ENCODE peak calls at places on chromosomes 2 and 18, in five cellular contexts. One of them, this sample, is unnamed. For H3K36me3 and H3K4me1, the result is how much of the 10 kb centered on the place peaks cover.

GRCh38 chr2:221342388-221342787 is 229.7 kb downstream of the EPHA4 start:
- DNase-seq in Peyer's patch: no peak
- DNase-seq in adipocyte: no peak
- DNase-seq in IMR-90: no peak
- DNase-seq in uterus: no peak
- DNase-seq in this sample: no peak

GRCh38 chr2:218322756-218323525 is 30.6 kb upstream of the TMBIM1 start:
- DNase-seq in adipocyte: peak
- DNase-seq in Peyer's patch: peak
- DNase-seq in uterus: peak
- DNase-seq in IMR-90: peak
- DNase-seq in this sample: peak

GRCh38 chr2:16189851-16190160 is 249.5 kb downstream of the MYCN start:
- DNase-seq in IMR-90: no peak
- DNase-seq in uterus: no peak
- DNase-seq in adipocyte: no peak
- DNase-seq in Peyer's patch: peak
- DNase-seq in this sample: no peak

GRCh38 chr2:170582313-170582712 is 132.8 kb upstream of the SP5 start:
- DNase-seq in Peyer's patch: no peak
- DNase-seq in IMR-90: no peak
- DNase-seq in uterus: no peak
- DNase-seq in adipocyte: no peak
- DNase-seq in this sample: no peak

GRCh38 chr2:181123798-181124217 is 143.4 kb downstream of the UBE2E3 start:
- DNase-seq in Peyer's patch: peak
- DNase-seq in adipocyte: no peak
- DNase-seq in IMR-90: no peak
- DNase-seq in uterus: no peak
- DNase-seq in this sample: no peak

GRCh38 chr2:207133862-207134519 is 31.8 kb downstream of the KLF7 start:
- DNase-seq in adipocyte: peak
- DNase-seq in IMR-90: peak
- DNase-seq in uterus: peak
- DNase-seq in Peyer's patch: peak
- DNase-seq in this sample: no peak

GRCh38 chr2:24621779-24622538 is 130.9 kb downstream of the NCOA1 start:
- DNase-seq in adipocyte: no peak
- DNase-seq in uterus: no peak
- DNase-seq in IMR-90: no peak
- DNase-seq in Peyer's patch: no peak
- DNase-seq in this sample: no peak

GRCh38 chr2:108909917-108910515 is 79.0 kb downstream of the EDAR start:
- DNase-seq in Peyer's patch: peak
- DNase-seq in adipocyte: no peak
- DNase-seq in uterus: no peak
- DNase-seq in IMR-90: no peak
- DNase-seq in this sample: peak

GRCh38 chr2:161113693-161114417 is 46.4 kb upstream of the TANK start:
- DNase-seq in adipocyte: no peak
- DNase-seq in IMR-90: no peak
- DNase-seq in Peyer's patch: no peak
- DNase-seq in uterus: no peak
- DNase-seq in this sample: no peak

GRCh38 chr2:119155633-119156032 is 2.9 kb downstream of the C1QL2 start:
- DNase-seq in uterus: no peak
- DNase-seq in IMR-90: no peak
- DNase-seq in Peyer's patch: no peak
- DNase-seq in adipocyte: no peak
- DNase-seq in this sample: no peak

GRCh38 chr2:2112416-2113131 is 218.5 kb downstream of the MYT1L start:
- DNase-seq in IMR-90: no peak
- DNase-seq in Peyer's patch: no peak
- DNase-seq in adipocyte: no peak
- DNase-seq in uterus: no peak
- DNase-seq in this sample: no peak

GRCh38 chr2:43225093-43225787 is 1.2 kb downstream of the ZFP36L2 start:
- DNase-seq in adipocyte: peak
- DNase-seq in uterus: peak
- DNase-seq in Peyer's patch: peak
- DNase-seq in IMR-90: peak
- DNase-seq in this sample: peak

GRCh38 chr2:146837857-146838256 is 1007.0 kb upstream of the ACVR2A start:
- DNase-seq in adipocyte: no peak
- DNase-seq in IMR-90: no peak
- DNase-seq in uterus: no peak
- DNase-seq in Peyer's patch: no peak
- DNase-seq in this sample: no peak

GRCh38 chr2:128438586-128438985 is 119.9 kb upstream of the HS6ST1 start:
- DNase-seq in Peyer's patch: peak
- DNase-seq in IMR-90: no peak
- DNase-seq in uterus: peak
- DNase-seq in adipocyte: no peak
- DNase-seq in this sample: no peak

GRCh38 chr2:31212659-31213058 is 4.7 kb downstream of the CAPN14 start:
- DNase-seq in Peyer's patch: no peak
- DNase-seq in IMR-90: no peak
- DNase-seq in adipocyte: no peak
- DNase-seq in uterus: no peak
- DNase-seq in this sample: no peak

GRCh38 chr2:203730076-203730729 is 23.8 kb downstream of the CD28 start:
- DNase-seq in uterus: no peak
- DNase-seq in adipocyte: peak
- DNase-seq in Peyer's patch: no peak
- DNase-seq in IMR-90: peak
- DNase-seq in this sample: no peak

GRCh38 chr2:101766871-101767739 is 69.6 kb downstream of the MAP4K4 start:
- DNase-seq in Peyer's patch: no peak
- DNase-seq in uterus: no peak
- DNase-seq in IMR-90: peak
- DNase-seq in adipocyte: peak
- DNase-seq in this sample: no peak

DNA sequence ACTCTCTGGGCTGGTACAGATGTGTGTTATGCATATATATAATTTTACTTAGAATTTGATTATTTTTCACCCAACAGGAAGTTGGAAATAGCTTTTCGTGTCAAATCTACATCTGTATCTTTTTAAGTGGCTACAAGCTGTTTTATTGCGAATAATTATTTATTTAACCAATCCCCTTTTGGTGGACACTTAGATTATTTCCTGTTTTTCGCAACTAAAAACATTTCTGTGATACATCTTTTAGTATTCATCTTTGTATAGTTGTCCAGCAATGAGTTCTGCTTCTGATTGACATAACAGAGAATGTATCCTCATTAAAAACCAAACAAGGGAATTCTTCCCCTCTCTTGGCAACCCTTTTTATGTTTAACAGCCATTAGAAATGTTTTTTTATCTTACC is 16.6 kb downstream of the SEC11C start:
- DNase-seq in IMR-90: no peak
- DNase-seq in Peyer's patch: no peak
- DNase-seq in uterus: no peak
- DNase-seq in adipocyte: no peak
- DNase-seq in this sample: no peak
- H3K36me3 ChIP-seq in IMR-90: under half
- H3K36me3 ChIP-seq in Peyer's patch: under half
- H3K36me3 ChIP-seq in uterus: under half
- H3K36me3 ChIP-seq in adipocyte: under half
- H3K36me3 ChIP-seq in this sample: under half

GRCh38 chr18:13562494-13563029 is 163.8 kb downstream of the FAM210A start:
- DNase-seq in uterus: no peak
- DNase-seq in IMR-90: no peak
- DNase-seq in adipocyte: no peak
- DNase-seq in Peyer's patch: no peak
- DNase-seq in this sample: no peak
- H3K4me1 ChIP-seq in uterus: under half
- H3K4me1 ChIP-seq in IMR-90: under half
- H3K4me1 ChIP-seq in adipocyte: under half
- H3K4me1 ChIP-seq in Peyer's patch: under half
- H3K4me1 ChIP-seq in this sample: under half

GRCh38 chr18:76923485-76924085 is 101.2 kb downstream of the ZNF236 start:
- DNase-seq in Peyer's patch: no peak
- DNase-seq in IMR-90: peak
- DNase-seq in uterus: no peak
- DNase-seq in adipocyte: peak
- DNase-seq in this sample: no peak
- H3K36me3 ChIP-seq in Peyer's patch: under half
- H3K36me3 ChIP-seq in IMR-90: under half
- H3K36me3 ChIP-seq in uterus: under half
- H3K36me3 ChIP-seq in adipocyte: half or more
- H3K36me3 ChIP-seq in this sample: under half

GRCh38 chr2:188028739-188029138 is 262.9 kb upstream of the GULP1 start:
- DNase-seq in Peyer's patch: no peak
- DNase-seq in uterus: no peak
- DNase-seq in adipocyte: no peak
- DNase-seq in IMR-90: no peak
- DNase-seq in this sample: no peak
- H3K4me1 ChIP-seq in Peyer's patch: under half
- H3K4me1 ChIP-seq in uterus: under half
- H3K4me1 ChIP-seq in adipocyte: under half
- H3K4me1 ChIP-seq in IMR-90: under half
- H3K4me1 ChIP-seq in this sample: under half

This sample was measured in mucosa of descending colon.